ENCODE peak calls at places on chromosome 2, in six cellular contexts. C is dorsolateral prefrontal cortex; M is fibroblast of mammary gland; G is stimulated activated naive CD8-positive, alpha-beta T cell treated with anti-CD3 and anti-CD28 coated beads, Interleukin-15, Interleukin-2, amounts not matched to agents 100 U/mL and 50 U/mL, for 24 hours; D is tibial nerve; B is MCF 10A. Z is an unnamed sample.

GRCh38 chr2:3571284-3571683 is 3.8 kb upstream of the RPS7 start:
- DNase-seq in C (no peak), M (no peak), G (no peak), D (no peak), B (peak), Z (no peak)

GRCh38 chr2:226427538-226428307 is 371.9 kb downstream of the IRS1 start:
- DNase-seq in C (no peak), M (peak), G (no peak), D (no peak), B (peak), Z (peak)

GRCh38 chr2:150255528-150255927 is 231.9 kb downstream of the RND3 start:
- DNase-seq in C (no peak), M (peak), G (no peak), D (no peak), B (peak), Z (peak)

GRCh38 chr2:84959494-84960156 is 11.3 kb upstream of the KCMF1 start:
- DNase-seq in C (no peak), M (no peak), G (no peak), D (no peak), B (peak), Z (peak)

GRCh38 chr2:17539596-17539992 is 902 bp upstream of the VSNL1 start:
- DNase-seq in C (no peak), M (peak), G (no peak), D (no peak), B (peak), Z (peak)

GRCh38 chr2:197311521-197312033 is 997 bp upstream of the ANKRD44 start:
- DNase-seq in C (no peak), M (no peak), G (no peak), D (no peak), B (no peak), Z (peak)

GRCh38 chr2:85132392-85132791 is 800 bp upstream of the TCF7L1 start:
- DNase-seq in C (no peak), M (no peak), G (no peak), D (no peak), B (no peak), Z (no peak)

GRCh38 chr2:193518061-193518817 is 1323.5 kb upstream of the TMEFF2 start:
- DNase-seq in C (no peak), M (peak), G (no peak), D (no peak), B (peak), Z (peak)

GRCh38 chr2:130353291-130354134 is 2.3 kb upstream of the PTPN18 start:
- DNase-seq in C (no peak), M (no peak), G (no peak), D (no peak), B (no peak), Z (no peak)

GRCh38 chr2:108533832-108534576 is at the start of gene LIMS1:
- DNase-seq in C (peak), M (peak), G (peak), D (peak), B (peak), Z (peak)

GRCh38 chr2:24919100-24919976 is 699 bp downstream of the ADCY3 start:
- DNase-seq in C (no peak), M (no peak), G (peak), D (no peak), B (peak), Z (no peak)

GRCh38 chr2:45699032-45699658 is 47.7 kb downstream of the PRKCE start:
- DNase-seq in C (no peak), M (peak), G (peak), D (no peak), B (peak), Z (peak)

GRCh38 chr2:37090019-37090477 is 5.7 kb downstream of the GPATCH11 start:
- DNase-seq in C (no peak), M (no peak), G (no peak), D (no peak), B (no peak), Z (no peak)

Z was measured in choroid plexus epithelial cell.